ENCODE peak calls at places on chromosomes 3 and 15, in five cellular contexts. O is activated CD4-positive, alpha-beta T cell treated with anti-CD3 and anti-CD28 coated beads, Interleukin-2, amount 50 U/mL, for 48 hours; Y is T-helper 9 cell; S is islet precursor cell; X is nephron progenitor cell. A is an unnamed sample.
A peak's percentile ranks its signal among the peaks of the same experiment; 100 is the strongest.

GRCh38 chr15:65414841-65415621 is 7.7 kb downstream of the IGDCC4 start:
- DNase-seq in X (peak; percentile 64), O (no peak), S (peak; percentile 81), Y (no peak), A (peak; percentile 94)

GRCh38 chr3:15936347-15936746 is 138.6 kb upstream of the ANKRD28 start:
- DNase-seq in O (no peak), S (no peak), Y (no peak), X (no peak), A (no peak)

GRCh38 chr3:179093807-179094206 is 22.2 kb upstream of the ZMAT3 start:
- DNase-seq in O (no peak), Y (no peak), X (no peak), S (no peak), A (no peak)

GRCh38 chr3:52892625-52893311 is 4.6 kb downstream of the STIMATE start:
- DNase-seq in O (no peak), X (no peak), Y (peak; percentile 29), S (peak; percentile 22), A (no peak)

GRCh38 chr3:131491775-131492174 is 11.0 kb downstream of the MRPL3 start:
- DNase-seq in Y (no peak), X (no peak), S (no peak), O (no peak), A (no peak)

GRCh38 chr3:69368129-69368741 is 17.7 kb downstream of the FRMD4B start:
- DNase-seq in X (no peak), Y (no peak), O (no peak), S (no peak), A (no peak)

GRCh38 chr15:98965597-98965996 is 42.0 kb downstream of the PGPEP1L start:
- DNase-seq in O (no peak), X (no peak), Y (no peak), S (no peak), A (peak; percentile 46)

GRCh38 chr3:49701388-49702077 is 12.2 kb downstream of the RNF123 start:
- DNase-seq in Y (no peak), S (peak; percentile 73), X (peak; percentile 43), O (no peak), A (peak; percentile 89)

GRCh38 chr3:140753865-140754754 is 76.2 kb downstream of the TRIM42 start:
- DNase-seq in S (no peak), O (no peak), Y (no peak), X (no peak), A (no peak)

A was measured in endodermal cell.